ENCODE peak calls at places on chromosomes 5 and 9, in four cellular contexts. One of them, this sample, is unnamed.

GRCh38 chr5:23840083-23840482 is 332.7 kb downstream of the PRDM9 start:
- DNase-seq in H9: no peak
- DNase-seq in IMR-90: no peak
- DNase-seq in neuronal stem cell: no peak
- DNase-seq in this sample: no peak

GRCh38 chr5:74167206-74167929 is 473.2 kb downstream of the ENC1 start:
- DNase-seq in H9: no peak
- DNase-seq in IMR-90: peak; percentile 92
- DNase-seq in neuronal stem cell: no peak
- DNase-seq in this sample: peak; percentile 15

GRCh38 chr9:10062629-10063395 is 550.0 kb downstream of the PTPRD start:
- DNase-seq in H9: no peak
- DNase-seq in IMR-90: peak; percentile 47
- DNase-seq in neuronal stem cell: no peak
- DNase-seq in this sample: peak; percentile 67

GRCh38 chr9:82797539-82797938 is 265.4 kb downstream of the RASEF start:
- DNase-seq in H9: no peak
- DNase-seq in IMR-90: no peak
- DNase-seq in neuronal stem cell: no peak
- DNase-seq in this sample: no peak

GRCh38 chr5:18745591-18745987 is 1111.3 kb downstream of the TAF11L14 start:
- DNase-seq in H9: no peak
- DNase-seq in IMR-90: no peak
- DNase-seq in neuronal stem cell: no peak
- DNase-seq in this sample: peak; percentile 21

GRCh38 chr9:114143214-114143613 is 12.1 kb upstream of the COL27A1 start:
- DNase-seq in H9: no peak
- DNase-seq in IMR-90: no peak
- DNase-seq in neuronal stem cell: no peak
- DNase-seq in this sample: no peak

GRCh38 chr5:137470111-137470920 is 28.8 kb downstream of the SPOCK1 start:
- DNase-seq in H9: no peak
- DNase-seq in IMR-90: peak; percentile 94
- DNase-seq in neuronal stem cell: no peak
- DNase-seq in this sample: peak; percentile 29

GRCh38 chr5:74639538-74640449 is 734 bp downstream of the ENC1 start:
- DNase-seq in H9: peak; percentile 43
- DNase-seq in IMR-90: peak; percentile 49
- DNase-seq in neuronal stem cell: no peak
- DNase-seq in this sample: no peak

GRCh38 chr9:93613174-93613573 is 36.8 kb downstream of the PHF2 start:
- DNase-seq in H9: no peak
- DNase-seq in IMR-90: no peak
- DNase-seq in neuronal stem cell: no peak
- DNase-seq in this sample: no peak

GRCh38 chr5:81393783-81394718 is at the start of gene ACOT12:
- DNase-seq in H9: peak; percentile 57
- DNase-seq in IMR-90: peak; percentile 20
- DNase-seq in neuronal stem cell: peak; percentile 35
- DNase-seq in this sample: peak; percentile 14

GRCh38 chr5:43305948-43306563 is 7.2 kb downstream of the HMGCS1 start:
- DNase-seq in H9: no peak
- DNase-seq in IMR-90: peak; percentile 73
- DNase-seq in neuronal stem cell: no peak
- DNase-seq in this sample: peak; percentile 85

GRCh38 chr9:130888146-130888885 is 8.3 kb downstream of the QRFP start:
- DNase-seq in H9: no peak
- DNase-seq in IMR-90: no peak
- DNase-seq in neuronal stem cell: no peak
- DNase-seq in this sample: no peak

GRCh38 chr5:102865510-102866314 is 110.6 kb downstream of the PAM start:
- DNase-seq in H9: peak; percentile 63
- DNase-seq in IMR-90: peak; percentile 88
- DNase-seq in neuronal stem cell: peak; percentile 58
- DNase-seq in this sample: peak; percentile 82

GRCh38 chr9:14271078-14271673 is 42.8 kb downstream of the NFIB start:
- DNase-seq in H9: peak; percentile 37
- DNase-seq in IMR-90: peak; percentile 82
- DNase-seq in neuronal stem cell: no peak
- DNase-seq in this sample: no peak

GRCh38 chr5:54263447-54263846 is 46.9 kb downstream of the ARL15 start:
- DNase-seq in H9: no peak
- DNase-seq in IMR-90: no peak
- DNase-seq in neuronal stem cell: no peak
- DNase-seq in this sample: no peak

GRCh38 chr9:12274577-12274976 is 418.6 kb upstream of the TYRP1 start:
- DNase-seq in H9: no peak
- DNase-seq in IMR-90: no peak
- DNase-seq in neuronal stem cell: no peak
- DNase-seq in this sample: no peak

GRCh38 chr9:16321461-16322119 is 548.9 kb downstream of the BNC2 start:
- DNase-seq in H9: peak; percentile 17
- DNase-seq in IMR-90: peak; percentile 61
- DNase-seq in neuronal stem cell: no peak
- DNase-seq in this sample: no peak

GRCh38 chr5:172661536-172661935 is 20.5 kb downstream of the NEURL1B start:
- DNase-seq in H9: no peak
- DNase-seq in IMR-90: no peak
- DNase-seq in neuronal stem cell: no peak
- DNase-seq in this sample: no peak
- H3K18ac ChIP-seq in H9: no peak overlapping the region
- H3K18ac ChIP-seq in IMR-90: no peak overlapping the region
- H3K18ac ChIP-seq in neuronal stem cell: no peak overlapping the region
- H3K18ac ChIP-seq in this sample: no peak overlapping the region

GRCh38 chr9:118729981-118730380 is 639.3 kb downstream of the BRINP1 start:
- DNase-seq in H9: no peak
- DNase-seq in IMR-90: no peak
- DNase-seq in neuronal stem cell: no peak
- DNase-seq in this sample: no peak
- H2BK120ac ChIP-seq in H9: no peak overlapping the region
- H2BK120ac ChIP-seq in IMR-90: no peak overlapping the region
- H2BK120ac ChIP-seq in neuronal stem cell: no peak overlapping the region
- H2BK120ac ChIP-seq in this sample: no peak overlapping the region

DNA sequence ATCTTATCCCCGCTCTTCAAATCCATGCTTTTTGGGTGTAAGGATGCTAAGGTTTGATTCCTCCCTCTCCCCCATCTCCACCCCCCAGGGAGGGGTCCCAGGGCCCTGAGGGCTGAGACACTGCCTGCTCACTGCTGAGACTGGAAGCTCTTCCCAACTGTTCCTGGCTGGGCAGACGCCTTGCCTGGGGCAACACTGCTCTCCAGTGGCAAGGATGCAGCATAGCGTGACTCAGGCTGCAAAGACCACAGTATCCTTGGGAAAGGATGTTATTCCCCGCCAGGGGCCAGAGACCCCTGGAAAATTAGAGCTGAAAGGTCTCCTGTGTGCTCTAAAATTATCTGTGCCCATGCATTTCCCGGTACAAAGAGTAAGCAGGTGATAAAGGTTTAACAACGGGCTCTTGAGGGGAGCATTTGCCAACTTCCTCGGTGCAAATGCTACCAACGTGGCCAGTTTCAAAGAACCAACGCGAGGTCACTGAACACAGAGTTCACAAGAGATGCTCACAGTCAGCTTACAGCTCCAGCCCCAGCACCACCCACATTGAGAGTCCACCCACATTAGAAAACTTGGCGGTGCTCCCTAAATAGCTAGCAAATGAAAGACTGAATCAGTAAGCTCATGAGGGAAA is 271.9 kb downstream of the NSG2 start:
- DNase-seq in H9: peak; percentile 76
- DNase-seq in IMR-90: peak; percentile 53
- DNase-seq in neuronal stem cell: peak; percentile 62
- DNase-seq in this sample: peak; percentile 66
- H3K18ac ChIP-seq in H9: no peak overlapping the region
- H3K18ac ChIP-seq in IMR-90: no peak overlapping the region
- H3K18ac ChIP-seq in neuronal stem cell: no peak overlapping the region
- H3K18ac ChIP-seq in this sample: no peak overlapping the region

DNA sequence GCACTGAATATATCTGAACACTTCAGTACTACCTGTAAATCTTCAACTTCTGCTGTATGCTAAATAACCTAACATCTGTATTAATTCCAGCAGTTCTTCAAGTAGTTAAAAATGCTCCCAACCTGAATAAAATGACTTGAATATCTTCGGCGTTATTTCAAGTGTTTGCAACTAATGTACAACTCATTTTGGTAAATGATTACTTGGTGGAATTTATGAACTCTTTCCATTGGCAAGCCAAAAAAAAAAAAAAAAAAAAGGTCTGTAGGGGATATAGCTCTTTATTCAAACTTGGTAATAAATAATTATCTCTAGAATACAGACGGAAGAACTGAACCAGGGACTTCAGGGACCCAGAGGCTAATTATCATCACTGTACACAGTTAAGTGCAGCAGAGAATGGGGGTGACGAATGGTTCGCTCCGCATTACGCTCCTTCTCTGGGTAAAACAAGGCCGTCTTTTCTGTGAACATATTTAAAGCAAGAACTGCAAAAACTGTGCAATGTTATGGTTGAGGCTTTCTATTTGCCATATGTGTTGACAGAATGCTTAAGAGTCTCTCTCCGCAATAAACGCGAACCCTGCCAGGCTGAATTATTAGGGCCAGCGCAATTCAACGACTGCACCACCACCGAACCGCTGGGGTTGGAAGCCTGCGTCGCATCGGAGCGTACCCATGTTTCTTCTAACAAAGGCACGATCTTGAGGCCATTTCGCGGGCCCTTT is 1.8 kb upstream of the ERBIN start:
- DNase-seq in H9: no peak
- DNase-seq in IMR-90: no peak
- DNase-seq in neuronal stem cell: no peak
- DNase-seq in this sample: no peak
- H2BK120ac ChIP-seq in H9: no peak overlapping the region
- H2BK120ac ChIP-seq in IMR-90: peak overlapping the region; percentile 69
- H2BK120ac ChIP-seq in neuronal stem cell: no peak overlapping the region
- H2BK120ac ChIP-seq in this sample: peak overlapping the region; percentile 24

GRCh38 chr9:36144322-36145206 is 8.0 kb downstream of the GLIPR2 start:
- DNase-seq in H9: no peak
- DNase-seq in IMR-90: no peak
- DNase-seq in neuronal stem cell: no peak
- DNase-seq in this sample: no peak

GRCh38 chr9:36143242-36143641 is 6.7 kb downstream of the GLIPR2 start:
- DNase-seq in H9: no peak
- DNase-seq in IMR-90: no peak
- DNase-seq in neuronal stem cell: no peak
- DNase-seq in this sample: no peak

GRCh38 chr9:36141288-36141687 is 4.8 kb downstream of the GLIPR2 start:
- DNase-seq in H9: peak; percentile 49
- DNase-seq in IMR-90: peak; percentile 41
- DNase-seq in neuronal stem cell: no peak
- DNase-seq in this sample: no peak

GRCh38 chr9:36141761-36142160 is 5.2 kb downstream of the GLIPR2 start:
- DNase-seq in H9: no peak
- DNase-seq in IMR-90: no peak
- DNase-seq in neuronal stem cell: no peak
- DNase-seq in this sample: no peak

GRCh38 chr9:36142510-36143161 is 6.1 kb downstream of the GLIPR2 start:
- DNase-seq in H9: no peak
- DNase-seq in IMR-90: no peak
- DNase-seq in neuronal stem cell: no peak
- DNase-seq in this sample: no peak
- H3K18ac ChIP-seq in H9: no peak overlapping the region
- H3K18ac ChIP-seq in IMR-90: no peak overlapping the region
- H3K18ac ChIP-seq in neuronal stem cell: no peak overlapping the region
- H3K18ac ChIP-seq in this sample: no peak overlapping the region

DNA sequence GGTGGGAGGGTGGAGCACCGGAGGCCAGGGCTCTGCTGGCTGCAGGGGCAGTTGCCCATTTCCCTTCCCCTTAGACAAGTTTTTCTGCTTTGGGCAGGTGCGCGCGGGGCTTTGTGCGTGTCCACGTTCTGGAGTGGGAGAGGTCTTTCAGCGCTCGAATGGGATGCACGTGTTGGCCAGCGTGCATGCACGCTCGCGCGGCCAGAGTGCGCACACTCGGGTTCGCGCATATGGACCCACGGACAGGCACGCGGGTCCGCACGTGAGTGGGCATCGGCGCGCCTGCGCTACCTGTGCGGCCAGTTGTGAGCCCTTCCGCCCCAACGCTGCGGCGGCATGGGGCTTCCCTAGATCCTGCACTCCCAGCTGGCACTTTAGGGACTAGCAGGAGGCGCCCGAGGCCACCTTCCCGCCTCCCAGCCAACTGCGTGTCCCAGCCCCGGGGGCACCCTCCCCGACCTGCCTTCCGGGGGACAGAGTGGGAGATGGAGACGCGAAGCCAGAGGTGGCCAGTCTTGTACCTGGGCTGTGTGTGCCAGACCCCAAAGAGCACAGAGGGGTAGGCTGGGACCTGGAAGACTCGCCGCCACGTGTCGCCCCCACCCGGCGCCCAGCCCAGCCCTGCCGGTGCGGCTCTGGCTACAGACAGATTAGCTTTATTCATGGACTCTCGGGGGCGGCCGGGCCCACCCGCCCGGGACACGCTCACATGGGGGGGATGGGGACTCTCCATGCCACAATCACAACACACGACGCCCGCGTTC is 9.8 kb upstream of the GPRIN1 start:
- DNase-seq in H9: peak; percentile 61
- DNase-seq in IMR-90: no peak
- DNase-seq in neuronal stem cell: no peak
- DNase-seq in this sample: no peak
- H2BK120ac ChIP-seq in H9: no peak overlapping the region
- H2BK120ac ChIP-seq in IMR-90: no peak overlapping the region
- H2BK120ac ChIP-seq in neuronal stem cell: no peak overlapping the region
- H2BK120ac ChIP-seq in this sample: no peak overlapping the region

GRCh38 chr9:110095776-110096175 is 112.2 kb downstream of the C9orf152 start:
- DNase-seq in H9: no peak
- DNase-seq in IMR-90: peak; percentile 70
- DNase-seq in neuronal stem cell: no peak
- DNase-seq in this sample: no peak
- H3K18ac ChIP-seq in H9: no peak overlapping the region
- H3K18ac ChIP-seq in IMR-90: no peak overlapping the region
- H3K18ac ChIP-seq in neuronal stem cell: no peak overlapping the region
- H3K18ac ChIP-seq in this sample: no peak overlapping the region

GRCh38 chr9:121278535-121279169 is 10.7 kb downstream of the GSN start:
- DNase-seq in H9: peak; percentile 56
- DNase-seq in IMR-90: peak; percentile 99
- DNase-seq in neuronal stem cell: no peak
- DNase-seq in this sample: peak; percentile 93
- H2BK120ac ChIP-seq in H9: no peak overlapping the region
- H2BK120ac ChIP-seq in IMR-90: peak overlapping the region; percentile 97
- H2BK120ac ChIP-seq in neuronal stem cell: no peak overlapping the region
- H2BK120ac ChIP-seq in this sample: peak overlapping the region; percentile 89